ENCODE peak calls at places on chromosomes 4 and X, in six cellular contexts. E is left lung, Z is hepatocyte, P is AG04450, H is fibroblast of pulmonary artery, V is lower leg skin. D is an unnamed sample.

GRCh38 chr4:61296115-61296514 is 96.0 kb downstream of the ADGRL3 start:
- DNase-seq in E (no peak), Z (no peak), P (no peak), H (no peak), V (no peak), D (no peak)

GRCh38 chrX:110146521-110146920 is 143.6 kb downstream of the TMEM164 start:
- DNase-seq in E (no peak), Z (peak), P (no peak), H (peak), V (no peak), D (no peak)

GRCh38 chrX:69539437-69539836 is 35.3 kb downstream of the NALF2 start:
- DNase-seq in E (no peak), Z (no peak), P (no peak), H (no peak), V (peak), D (no peak)

GRCh38 chr4:186144596-186145569 is 40.4 kb downstream of the FAM149A start:
- DNase-seq in E (peak), Z (peak), P (no peak), H (peak), V (peak), D (peak)

GRCh38 chr4:3762753-3763511 is 3.3 kb upstream of the ADRA2C start:
- DNase-seq in E (no peak), Z (no peak), P (no peak), H (no peak), V (no peak), D (no peak)

GRCh38 chrX:105191878-105192277 is 28.6 kb downstream of the TEX13A start:
- DNase-seq in E (no peak), Z (peak), P (no peak), H (peak), V (no peak), D (peak)

GRCh38 chrX:34629572-34629971 is 27.5 kb downstream of the TMEM47 start:
- DNase-seq in E (no peak), Z (no peak), P (no peak), H (no peak), V (no peak), D (peak)

GRCh38 chr4:7238300-7238960 is 46.1 kb downstream of the SORCS2 start:
- DNase-seq in E (no peak), Z (no peak), P (no peak), H (no peak), V (no peak), D (no peak)

GRCh38 chrX:132564026-132564425 is 75.2 kb upstream of the MBNL3 start:
- DNase-seq in E (no peak), Z (no peak), P (no peak), H (peak), V (no peak), D (no peak)

GRCh38 chr4:27844359-27844758 is 983.7 kb downstream of the STIM2 start:
- DNase-seq in E (no peak), Z (no peak), P (no peak), H (no peak), V (no peak), D (no peak)

GRCh38 chrX:105553118-105553517 is 269.2 kb upstream of the NRK start:
- DNase-seq in E (no peak), Z (no peak), P (no peak), H (no peak), V (no peak), D (no peak)

GRCh38 chr4:108906006-108906405 is 143.2 kb upstream of the ETNPPL start:
- DNase-seq in E (no peak), Z (no peak), P (no peak), H (no peak), V (no peak), D (no peak)

GRCh38 chr4:128338634-128339355 is 51.2 kb upstream of the PGRMC2 start:
- DNase-seq in E (no peak), Z (no peak), P (peak), H (peak), V (no peak), D (peak)

GRCh38 chr4:120318447-120318846 is 251.8 kb upstream of the MAD2L1 start:
- DNase-seq in E (no peak), Z (no peak), P (no peak), H (no peak), V (no peak), D (no peak)

GRCh38 chrX:154040307-154040756 is 20.6 kb upstream of the IRAK1 start:
- DNase-seq in E (no peak), Z (peak), P (peak), H (peak), V (no peak), D (no peak)

GRCh38 chr4:160848901-160849735 is 1314.7 kb downstream of the FSTL5 start:
- DNase-seq in E (no peak), Z (peak), P (no peak), H (peak), V (no peak), D (peak)

GRCh38 chr4:25654971-25655963 is at the start of gene SLC34A2:
- DNase-seq in E (peak), Z (peak), P (no peak), H (no peak), V (no peak), D (no peak)

GRCh38 chr4:7214359-7214758 is 22.0 kb downstream of the SORCS2 start:
- DNase-seq in E (no peak), Z (no peak), P (no peak), H (no peak), V (no peak), D (no peak)

GRCh38 chr4:177283167-177283566 is 26.5 kb upstream of the NEIL3 start:
- DNase-seq in E (no peak), Z (no peak), P (no peak), H (peak), V (no peak), D (peak)

GRCh38 chr4:110184124-110184790 is 14.2 kb downstream of the ELOVL6 start:
- DNase-seq in E (no peak), Z (no peak), P (no peak), H (peak), V (no peak), D (no peak)

GRCh38 chrX:44873415-44874270 is 655 bp downstream of the KDM6A start:
- DNase-seq in E (peak), Z (peak), P (no peak), H (peak), V (peak), D (no peak)

GRCh38 chrX:69503835-69504625 is at the start of gene NALF2:
- DNase-seq in E (peak), Z (peak), P (no peak), H (peak), V (no peak), D (no peak)

GRCh38 chr4:142660728-142661127 is 185.4 kb downstream of the INPP4B start:
- DNase-seq in E (no peak), Z (no peak), P (no peak), H (no peak), V (no peak), D (no peak)

GRCh38 chr4:145694929-145695328 is 15.0 kb downstream of the C4orf51 start:
- DNase-seq in E (no peak), Z (no peak), P (no peak), H (no peak), V (no peak), D (no peak)

GRCh38 chrX:37378399-37378798 is 29.2 kb downstream of the PRRG1 start:
- DNase-seq in E (no peak), Z (no peak), P (no peak), H (peak), V (no peak), D (no peak)

GRCh38 chr4:176193898-176194297 is 1.5 kb downstream of the SPATA4 start:
- DNase-seq in E (no peak), Z (no peak), P (peak), H (peak), V (no peak), D (no peak)

GRCh38 chr4:57077550-57078311 is 32.5 kb downstream of the IGFBP7 start:
- DNase-seq in E (no peak), Z (no peak), P (no peak), H (peak), V (no peak), D (no peak)

GRCh38 chrX:40084471-40084870 is 13.3 kb downstream of the BCOR start:
- DNase-seq in E (no peak), Z (no peak), P (no peak), H (no peak), V (no peak), D (no peak)

GRCh38 chrX:69216911-69217310 is 51.7 kb upstream of the PJA1 start:
- DNase-seq in E (peak), Z (no peak), P (no peak), H (no peak), V (no peak), D (no peak)

GRCh38 chr4:6253111-6253510 is 16.5 kb upstream of the WFS1 start:
- DNase-seq in E (no peak), Z (no peak), P (no peak), H (no peak), V (no peak), D (no peak)

DNA sequence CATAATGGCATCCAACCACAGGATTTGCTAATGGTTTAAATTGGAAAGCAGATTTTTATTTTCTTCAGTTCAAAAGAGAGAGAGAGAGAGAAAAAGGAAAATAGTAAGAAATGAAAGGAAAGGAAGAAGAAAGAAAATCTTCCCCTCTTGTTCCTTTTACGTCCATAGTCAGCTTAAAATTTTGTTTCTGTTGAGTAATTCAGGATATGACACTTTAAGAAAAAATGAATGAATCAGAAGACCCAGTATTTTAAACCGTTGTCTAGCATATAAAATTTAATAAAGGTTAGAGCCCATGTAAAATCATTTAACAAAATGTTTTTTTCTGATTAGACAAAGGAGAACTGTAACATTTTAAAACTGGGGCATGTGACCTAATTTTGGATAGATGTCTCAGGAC is 391.8 kb upstream of the EPHA5 start:
- DNase-seq in E (no peak), Z (no peak), P (no peak), H (peak), V (no peak), D (no peak)
- H3K4me3 ChIP-seq in E (no peak), Z (no peak), P (no peak), H (no peak), V (no peak), D (no peak)

DNA sequence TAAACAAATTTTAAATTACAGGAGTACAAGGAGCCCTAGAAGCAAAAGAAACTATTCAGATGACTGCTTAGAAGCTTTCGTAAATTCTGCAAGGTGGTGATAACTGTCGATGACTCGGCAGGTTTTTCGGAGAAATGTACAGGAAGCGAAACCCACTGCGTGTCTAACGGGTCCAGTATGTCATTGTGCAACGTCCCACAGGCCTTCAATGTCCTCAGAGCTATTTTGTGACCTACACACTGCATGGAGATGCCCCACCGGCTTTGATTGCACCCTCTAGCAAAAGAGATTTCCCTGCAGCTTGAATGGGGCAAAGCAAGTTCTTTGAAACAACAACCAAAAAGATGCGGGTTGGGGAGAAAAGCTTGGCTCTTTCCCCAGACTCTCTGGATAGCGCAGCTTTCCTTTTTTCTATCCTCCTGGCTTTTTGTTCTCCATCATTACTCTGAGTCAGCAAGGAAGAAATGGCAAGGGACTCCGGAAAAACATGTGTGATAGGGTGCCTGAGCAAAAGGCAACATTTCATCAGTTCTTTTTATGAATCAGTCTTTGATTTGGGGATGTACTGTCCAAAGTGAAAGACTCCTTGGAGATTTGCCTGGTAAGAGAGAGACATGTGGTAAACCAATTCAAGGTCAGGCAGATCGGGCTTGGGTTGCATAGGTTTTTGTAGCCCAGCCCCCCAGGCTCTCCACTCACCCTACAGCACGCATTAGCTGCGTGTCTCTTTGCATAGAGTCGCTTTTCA is 112.0 kb upstream of the TBL1X start:
- DNase-seq in E (peak), Z (no peak), P (no peak), H (peak), V (no peak), D (no peak)
- H3K4me3 ChIP-seq in E (no peak), Z (no peak), P (peak), H (peak), V (no peak), D (no peak)

DNA sequence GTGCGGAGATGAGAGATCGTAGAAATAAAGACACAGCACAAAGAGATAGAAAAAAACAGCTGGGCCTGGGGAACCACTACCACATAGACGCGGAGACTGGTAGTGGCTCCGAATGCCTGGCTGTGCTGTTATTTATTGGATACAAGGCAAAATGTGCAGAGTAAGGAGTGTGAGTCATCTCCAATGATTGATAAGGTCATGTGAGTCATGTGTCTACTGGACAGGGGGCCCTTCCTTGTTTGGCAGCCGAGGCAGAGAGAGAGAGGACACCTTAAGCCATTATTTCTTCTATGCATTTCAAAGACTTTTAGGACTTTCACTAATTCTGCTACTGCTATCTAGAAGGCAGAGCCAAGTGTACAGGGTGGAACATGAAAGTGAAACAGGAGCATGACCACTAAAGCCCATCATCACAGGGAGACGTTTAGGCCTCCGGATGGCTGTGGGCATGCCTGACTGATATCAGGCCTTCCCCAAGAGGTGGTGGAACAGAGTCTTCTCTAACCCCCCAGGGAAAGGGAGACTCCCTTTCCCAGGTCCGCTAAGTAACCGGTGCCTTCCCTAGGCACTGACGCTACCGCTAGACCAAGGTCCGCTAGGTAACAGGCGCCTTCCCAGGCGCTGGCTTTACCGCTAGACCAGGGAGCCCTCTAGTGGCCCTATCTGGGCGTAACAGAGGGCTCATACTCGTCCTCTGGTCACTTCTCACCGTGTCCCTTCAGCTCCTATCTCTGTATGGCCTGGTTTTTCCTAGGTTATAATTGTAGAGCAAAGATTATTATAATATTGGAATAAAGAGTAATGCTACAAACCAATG is 921.5 kb upstream of the PCDH10 start:
- DNase-seq in E (no peak), Z (peak), P (no peak), H (peak), V (no peak), D (no peak)
- H3K4me3 ChIP-seq in E (no peak), Z (peak), P (no peak), H (peak), V (no peak), D (no peak)

GRCh38 chr4:83219344-83219990 is 65.1 kb downstream of the COQ2 start:
- DNase-seq in E (no peak), Z (no peak), P (no peak), H (no peak), V (peak), D (no peak)

GRCh38 chr4:83216856-83217683 is 67.5 kb downstream of the COQ2 start:
- DNase-seq in E (no peak), Z (no peak), P (no peak), H (no peak), V (no peak), D (no peak)

GRCh38 chr4:83221897-83222441 is 62.6 kb downstream of the COQ2 start:
- DNase-seq in E (no peak), Z (no peak), P (no peak), H (no peak), V (no peak), D (no peak)

GRCh38 chr4:83217721-83218522 is 66.7 kb downstream of the COQ2 start:
- DNase-seq in E (peak), Z (no peak), P (no peak), H (no peak), V (no peak), D (no peak)

DNA sequence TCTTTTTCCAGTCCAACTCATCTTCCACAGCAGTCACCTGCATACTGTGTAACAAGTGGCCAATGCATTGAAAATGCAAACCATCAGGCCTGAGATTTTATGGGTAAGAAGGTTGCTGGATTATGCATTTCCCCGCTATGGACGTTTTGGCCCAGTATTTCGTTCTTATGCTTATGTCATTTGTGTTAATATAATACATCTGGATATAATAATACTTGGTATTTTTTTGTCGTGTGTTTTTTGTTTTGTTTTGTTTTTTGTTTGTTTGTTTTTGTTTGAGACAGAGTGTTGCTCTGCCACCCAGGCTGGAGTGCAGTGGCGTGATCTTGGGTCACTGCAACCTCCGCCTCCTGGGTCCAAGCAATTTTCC is 64.6 kb downstream of the COQ2 start:
- DNase-seq in E (no peak), Z (no peak), P (no peak), H (no peak), V (no peak), D (no peak)
- H3K4me3 ChIP-seq in E (no peak), Z (no peak), P (no peak), H (no peak), V (no peak), D (no peak)

DNA sequence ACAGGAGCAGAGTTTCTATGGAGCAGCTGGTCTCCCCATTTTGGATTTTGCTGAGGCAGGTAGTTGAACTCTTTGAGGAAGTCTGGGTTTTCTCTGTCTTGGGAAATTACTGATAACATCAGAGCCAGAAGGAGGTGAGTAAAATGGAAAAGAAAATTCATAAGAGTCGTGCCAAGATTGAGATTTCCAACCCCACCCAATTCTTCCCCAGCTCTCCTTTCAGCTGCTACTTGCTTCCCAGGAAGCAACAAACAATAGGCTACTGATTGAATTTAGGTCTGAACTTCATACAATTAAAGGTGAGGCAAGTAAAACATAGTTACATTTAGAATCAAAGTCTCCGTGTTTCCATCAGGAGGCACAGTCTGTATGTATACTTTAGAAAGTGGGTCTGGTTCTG is 54.6 kb upstream of the EOLA2 start:
- DNase-seq in E (no peak), Z (no peak), P (no peak), H (no peak), V (no peak), D (no peak)
- H3K4me3 ChIP-seq in E (no peak), Z (no peak), P (no peak), H (no peak), V (no peak), D (no peak)

D was measured in astrocyte of the cerebellum.